ENCODE peak calls at places on chromosomes 7 and 10, in four cellular contexts. M is HepG2, R is GM12878, G is K562. N is an unnamed sample.

GRCh38 chr10:65898055-65898454 is 1027.8 kb upstream of the LRRTM3 start:
- DNase-seq in G (no peak), R (no peak), M (no peak), N (no peak)

GRCh38 chr7:144777005-144777814 is 58.6 kb downstream of the TPK1 start:
- DNase-seq in M (no peak), R (no peak), G (no peak), N (no peak)

GRCh38 chr10:29559996-29560395 is 74.8 kb downstream of the SVIL start:
- DNase-seq in M (no peak), R (no peak), G (no peak), N (no peak)

GRCh38 chr10:930415-931325 is 835 bp downstream of the LARP4B start:
- DNase-seq in R (no peak), G (peak; percentile 60), M (peak; percentile 42), N (peak; percentile 59)

GRCh38 chr7:49398730-49399129 is 374.7 kb upstream of the VWC2 start:
- DNase-seq in G (no peak), M (no peak), R (no peak), N (no peak)

GRCh38 chr10:78215645-78216044 is 182.0 kb downstream of the RPS24 start:
- DNase-seq in R (no peak), G (no peak), M (no peak), N (no peak)

GRCh38 chr7:155644971-155645509 is 579 bp downstream of the RBM33 start:
- DNase-seq in G (peak; percentile 58), M (peak; percentile 22), R (no peak), N (peak; percentile 22)

GRCh38 chr10:2949948-2950354 is 117.4 kb upstream of the PFKP start:
- DNase-seq in M (no peak), G (no peak), R (peak; percentile 43), N (no peak)

GRCh38 chr10:3544561-3544960 is 240.4 kb downstream of the KLF6 start:
- DNase-seq in R (no peak), G (no peak), M (no peak), N (no peak)

GRCh38 chr7:105106473-105106872 is 92.5 kb downstream of the KMT2E start:
- DNase-seq in M (no peak), R (no peak), G (no peak), N (no peak)

GRCh38 chr7:54908760-54909438 is 109.9 kb upstream of the EGFR start:
- DNase-seq in M (no peak), G (no peak), R (no peak), N (no peak)

GRCh38 chr10:112698774-112699173 is 251.3 kb upstream of the TCF7L2 start:
- DNase-seq in G (no peak), R (no peak), M (no peak), N (no peak)

GRCh38 chr7:157271991-157272324 is 64.8 kb upstream of the DNAJB6 start:
- DNase-seq in M (peak; percentile 86), R (no peak), G (peak; percentile 6), N (no peak)

GRCh38 chr10:21364196-21365114 is 161.0 kb downstream of the SKIDA1 start:
- DNase-seq in R (no peak), M (peak; percentile 89), G (no peak), N (peak; percentile 57)

GRCh38 chr10:120455004-120455403 is 2.0 kb upstream of the PLPP4 start:
- DNase-seq in G (no peak), R (no peak), M (no peak), N (no peak)

DNA sequence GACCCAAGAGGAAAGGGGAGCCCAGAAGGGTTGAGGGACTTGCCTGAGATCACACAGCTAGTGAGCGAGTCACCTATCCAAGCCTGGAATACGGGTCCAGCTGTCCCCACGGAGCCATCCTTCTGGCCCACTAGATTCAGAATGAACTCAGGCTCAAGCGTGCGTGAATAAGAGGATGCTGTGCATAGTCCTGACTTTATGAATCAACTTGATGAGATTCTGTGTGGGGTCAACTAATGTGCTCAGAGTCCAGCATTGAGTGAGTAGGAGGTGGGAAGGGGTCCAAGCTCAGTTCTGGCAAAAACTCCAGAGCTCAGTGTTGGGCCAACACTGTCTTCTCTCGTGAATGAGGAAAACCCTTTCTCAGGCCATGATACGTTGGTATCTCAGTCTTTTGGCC is 41.4 kb downstream of the CAMK1D start:
- DNase-seq in M (no peak), R (no peak), G (no peak), N (no peak)
- TF ChIP-seq CBFB in M (no peak), R (no peak), G (no peak), N (no peak)

GRCh38 chr7:17942231-17942630 is 1.9 kb upstream of the SNX13 start:
- DNase-seq in M (no peak), G (no peak), R (no peak), N (no peak)
- TF ChIP-seq CBFB in M (no peak), G (no peak), R (no peak), N (no peak)

GRCh38 chr7:108805808-108806397 is 236.2 kb downstream of the DNAJB9 start:
- DNase-seq in M (peak; percentile 5), G (peak; percentile 55), R (no peak), N (peak; percentile 14)
- TF ChIP-seq CBFB in M (no peak), G (no peak), R (no peak), N (no peak)

GRCh38 chr7:27647052-27647451 is 15.6 kb downstream of the HIBADH start:
- DNase-seq in R (no peak), M (no peak), G (no peak), N (no peak)
- TF ChIP-seq CBFB in R (no peak), M (no peak), G (no peak), N (no peak)

GRCh38 chr10:32253300-32253699 is 93.7 kb downstream of the EPC1 start:
- DNase-seq in M (no peak), R (no peak), G (peak; percentile 49), N (no peak)

GRCh38 chr10:32259551-32259950 is 87.4 kb downstream of the EPC1 start:
- DNase-seq in R (no peak), M (no peak), G (no peak), N (no peak)

GRCh38 chr10:32253821-32254220 is 93.1 kb downstream of the EPC1 start:
- DNase-seq in R (no peak), G (no peak), M (no peak), N (no peak)

GRCh38 chr10:32256613-32257437 is 90.1 kb downstream of the EPC1 start:
- DNase-seq in R (peak; percentile 46), G (peak; percentile 57), M (peak; percentile 40), N (peak; percentile 69)
- TF ChIP-seq CBFB in R (peak; percentile 84), G (no peak), M (peak; percentile 28), N (no peak)

GRCh38 chr7:126302639-126303038 is 950.1 kb downstream of the GRM8 start:
- DNase-seq in G (peak; percentile 24), R (no peak), M (no peak), N (no peak)
- TF ChIP-seq CBFB in G (no peak), R (no peak), M (no peak), N (no peak)

DNA sequence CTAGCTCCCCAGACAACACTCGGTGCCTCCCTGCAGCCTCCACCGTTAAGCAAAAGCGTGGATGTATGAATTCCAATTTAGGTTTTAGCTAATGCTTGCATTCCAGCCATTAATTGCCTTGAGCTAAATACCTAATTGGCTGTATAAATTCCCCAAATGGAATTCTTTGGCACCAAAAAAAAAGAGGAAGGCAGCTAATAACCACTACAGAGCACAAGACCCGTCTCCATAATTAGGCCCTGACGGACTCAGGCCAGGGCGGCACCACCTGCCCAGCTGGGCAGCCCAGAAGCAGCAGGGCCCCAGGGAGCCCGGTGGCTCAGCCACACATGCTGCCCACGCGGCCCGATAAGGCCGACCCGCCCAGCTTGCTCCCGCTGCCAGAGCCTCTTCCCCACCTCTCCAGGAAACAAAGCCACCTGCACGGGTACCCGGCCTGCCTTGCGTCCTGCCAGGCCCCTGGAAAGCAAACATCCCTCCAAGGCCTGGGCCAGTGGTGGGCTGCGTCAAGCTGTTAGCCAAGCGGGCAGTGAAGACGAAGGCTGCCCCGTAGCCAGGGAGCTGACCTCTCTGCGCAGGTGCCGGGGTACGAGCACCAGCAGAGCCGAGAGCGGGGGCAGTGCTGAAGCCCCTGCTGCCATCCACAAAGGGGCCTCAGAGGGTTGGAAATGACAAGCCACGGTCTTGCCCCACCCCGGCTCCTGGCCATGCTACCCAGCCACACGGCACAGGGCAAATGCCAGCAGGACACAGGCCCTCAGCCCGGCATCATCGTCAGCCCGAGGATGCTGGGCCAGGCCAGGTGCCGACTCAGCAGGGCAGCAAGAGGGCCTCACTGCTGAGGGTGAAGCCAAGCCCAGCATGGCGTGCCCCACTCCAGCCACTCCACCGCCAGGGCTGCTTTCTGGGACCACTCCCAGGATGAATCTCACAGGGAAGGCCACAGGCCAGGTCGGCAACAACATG is 140.1 kb downstream of the PTPRN2 start:
- DNase-seq in G (no peak), R (no peak), M (no peak), N (no peak)
- TF ChIP-seq CBFB in G (no peak), R (no peak), M (no peak), N (no peak)

GRCh38 chr7:103811997-103812396 is 177.5 kb downstream of the RELN start:
- DNase-seq in M (peak; percentile 35), R (no peak), G (no peak), N (no peak)

GRCh38 chr7:103809229-103809994 is 180.0 kb downstream of the RELN start:
- DNase-seq in G (no peak), R (no peak), M (no peak), N (no peak)

GRCh38 chr7:103811315-103811714 is 178.1 kb downstream of the RELN start:
- DNase-seq in G (no peak), M (no peak), R (no peak), N (no peak)

GRCh38 chr7:103813970-103814369 is 175.5 kb downstream of the RELN start:
- DNase-seq in R (no peak), M (no peak), G (no peak), N (no peak)

DNA sequence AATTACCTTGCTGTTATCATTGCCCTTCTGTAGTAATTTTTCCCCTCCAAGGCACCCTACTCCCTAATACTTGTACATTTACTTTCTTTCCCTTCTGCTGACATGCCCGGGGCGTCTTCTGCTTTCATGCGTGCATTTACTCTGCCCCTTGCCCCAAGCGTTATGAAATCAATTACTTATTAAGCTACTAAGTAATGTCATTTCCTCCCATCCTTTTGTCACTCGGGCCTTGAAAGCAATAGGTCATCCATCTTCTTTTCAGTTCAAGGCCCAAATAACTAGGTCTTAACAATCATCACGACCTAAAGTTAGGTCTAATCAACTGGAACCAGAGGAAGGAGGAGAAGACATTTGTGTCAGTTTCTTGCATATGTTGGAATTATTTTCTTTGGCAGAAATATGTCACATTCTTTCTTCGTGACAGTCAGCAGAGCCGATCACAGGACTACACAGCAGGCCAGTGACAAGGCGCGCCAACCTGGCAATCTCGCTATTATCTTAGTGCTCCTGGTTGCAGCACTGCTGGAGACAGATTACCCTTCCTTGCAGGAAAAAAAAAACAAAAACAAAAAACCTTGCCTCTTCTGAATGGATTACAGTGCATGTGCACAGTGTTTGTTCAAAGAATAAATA is 179.2 kb downstream of the RELN start:
- DNase-seq in M (peak; percentile 59), G (no peak), R (no peak), N (no peak)
- TF ChIP-seq CBFB in M (no peak), G (no peak), R (no peak), N (no peak)

GRCh38 chr10:17506859-17507471 is 52.6 kb upstream of the ST8SIA6 start:
- DNase-seq in R (no peak), M (no peak), G (no peak), N (no peak)
- TF ChIP-seq CBFB in R (no peak), M (no peak), G (no peak), N (no peak)

DNA sequence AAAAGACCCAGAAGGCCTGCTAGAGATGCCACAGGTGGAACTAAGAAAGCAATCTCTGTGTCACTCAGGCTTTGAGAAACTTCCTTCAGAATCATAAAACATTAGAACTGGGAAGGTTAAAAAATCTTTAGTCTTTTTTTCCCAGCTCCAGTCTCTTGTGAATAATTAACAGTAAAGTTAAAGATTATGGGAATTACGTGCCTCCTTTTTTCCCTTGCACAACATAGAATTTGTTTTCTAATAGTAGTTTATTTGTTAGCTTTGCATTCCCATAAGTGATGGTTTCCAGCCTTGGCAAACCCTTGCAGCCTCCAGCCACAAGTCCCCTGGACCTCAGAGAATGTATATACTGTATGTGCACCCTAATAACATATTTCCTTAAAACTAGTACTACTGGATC is 128.3 kb downstream of the TPST1 start:
- DNase-seq in R (no peak), M (no peak), G (no peak), N (no peak)
- TF ChIP-seq CBFB in R (no peak), M (no peak), G (no peak), N (no peak)